ENCODE peak calls at places on chromosomes 6 and 20, in four cellular contexts. One of them, this sample, is unnamed.

GRCh38 chr6:36386495-36387439 is 702 bp downstream of the ETV7 start:
- DNase-seq in iPS-NIHi11: peak; percentile 54
- DNase-seq in mammary epithelial cell: peak; percentile 68
- DNase-seq in uterus: peak; percentile 42
- DNase-seq in this sample: peak; percentile 9

GRCh38 chr6:100512203-100512862 is 47.6 kb upstream of the SIM1 start:
- DNase-seq in uterus: no peak
- DNase-seq in iPS-NIHi11: no peak
- DNase-seq in mammary epithelial cell: peak; percentile 20
- DNase-seq in this sample: no peak

GRCh38 chr6:31734703-31735500 is 1.4 kb downstream of the CLIC1 start:
- DNase-seq in iPS-NIHi11: peak; percentile 64
- DNase-seq in uterus: peak; percentile 72
- DNase-seq in mammary epithelial cell: peak; percentile 77
- DNase-seq in this sample: no peak

GRCh38 chr6:86477510-86478166 is 459.7 kb upstream of the HTR1E start:
- DNase-seq in mammary epithelial cell: no peak
- DNase-seq in uterus: no peak
- DNase-seq in iPS-NIHi11: peak; percentile 12
- DNase-seq in this sample: peak; percentile 8

GRCh38 chr6:43870660-43871061 is 100.7 kb downstream of the VEGFA start:
- DNase-seq in iPS-NIHi11: no peak
- DNase-seq in mammary epithelial cell: no peak
- DNase-seq in uterus: peak; percentile 68
- DNase-seq in this sample: peak; percentile 56

GRCh38 chr20:37239026-37239451 is 22.6 kb downstream of the GHRH start:
- DNase-seq in uterus: no peak
- DNase-seq in mammary epithelial cell: no peak
- DNase-seq in iPS-NIHi11: no peak
- DNase-seq in this sample: peak; percentile 16

GRCh38 chr6:55239099-55239498 is 64.8 kb downstream of the HCRTR2 start:
- DNase-seq in iPS-NIHi11: no peak
- DNase-seq in mammary epithelial cell: peak; percentile 8
- DNase-seq in uterus: no peak
- DNase-seq in this sample: no peak

GRCh38 chr6:53041356-53041755 is 23.8 kb upstream of the FBXO9 start:
- DNase-seq in iPS-NIHi11: no peak
- DNase-seq in uterus: no peak
- DNase-seq in mammary epithelial cell: no peak
- DNase-seq in this sample: no peak

GRCh38 chr6:29739136-29739881 is 16.1 kb downstream of the HLA-F start:
- DNase-seq in mammary epithelial cell: no peak
- DNase-seq in uterus: no peak
- DNase-seq in iPS-NIHi11: no peak
- DNase-seq in this sample: no peak

GRCh38 chr6:34792605-34793500 is 970 bp downstream of the BLTP3A start:
- DNase-seq in iPS-NIHi11: peak; percentile 46
- DNase-seq in uterus: peak; percentile 37
- DNase-seq in mammary epithelial cell: peak; percentile 52
- DNase-seq in this sample: peak; percentile 13

GRCh38 chr6:19368511-19368910 is 468.7 kb upstream of the ID4 start:
- DNase-seq in uterus: no peak
- DNase-seq in iPS-NIHi11: no peak
- DNase-seq in mammary epithelial cell: peak; percentile 67
- DNase-seq in this sample: no peak

GRCh38 chr6:22302828-22303227 is 6.0 kb upstream of the PRL start:
- DNase-seq in uterus: no peak
- DNase-seq in iPS-NIHi11: no peak
- DNase-seq in mammary epithelial cell: no peak
- DNase-seq in this sample: peak; percentile 5

GRCh38 chr6:45718901-45719300 is 296.8 kb downstream of the CLIC5 start:
- DNase-seq in iPS-NIHi11: no peak
- DNase-seq in mammary epithelial cell: no peak
- DNase-seq in uterus: no peak
- DNase-seq in this sample: no peak

GRCh38 chr6:148513145-148514071 is 170.8 kb downstream of the SASH1 start:
- DNase-seq in uterus: peak; percentile 58
- DNase-seq in iPS-NIHi11: peak; percentile 68
- DNase-seq in mammary epithelial cell: no peak
- DNase-seq in this sample: peak; percentile 79

This sample was measured in Ammon's horn.